ENCODE peak calls at places on chromosomes 6 and 20, in four cellular contexts. One of them, this sample, is unnamed.

GRCh38 chr20:38935285-38935684 is 9.1 kb downstream of the FAM83D start:
- DNase-seq in fibroblast of pulmonary artery: peak; percentile 53
- DNase-seq in C1 segment of cervical spinal cord: no peak
- DNase-seq in KBM-7: no peak
- DNase-seq in this sample: peak; percentile 63

GRCh38 chr6:126312013-126312665 is 27.8 kb upstream of the CENPW start:
- DNase-seq in KBM-7: peak; percentile 9
- DNase-seq in C1 segment of cervical spinal cord: no peak
- DNase-seq in fibroblast of pulmonary artery: peak; percentile 27
- DNase-seq in this sample: peak; percentile 27

GRCh38 chr20:59814835-59815340 is 118.5 kb downstream of the SYCP2 start:
- DNase-seq in KBM-7: no peak
- DNase-seq in C1 segment of cervical spinal cord: no peak
- DNase-seq in fibroblast of pulmonary artery: no peak
- DNase-seq in this sample: no peak

GRCh38 chr6:28443112-28443773 is at the start of gene ZSCAN23:
- DNase-seq in fibroblast of pulmonary artery: peak; percentile 94
- DNase-seq in KBM-7: peak; percentile 95
- DNase-seq in C1 segment of cervical spinal cord: peak; percentile 20
- DNase-seq in this sample: peak; percentile 76

GRCh38 chr20:37669062-37669772 is 24.6 kb upstream of the CTNNBL1 start:
- DNase-seq in KBM-7: peak; percentile 59
- DNase-seq in fibroblast of pulmonary artery: no peak
- DNase-seq in C1 segment of cervical spinal cord: no peak
- DNase-seq in this sample: no peak

GRCh38 chr6:1110164-1110563 is 201.7 kb upstream of the FOXQ1 start:
- DNase-seq in KBM-7: no peak
- DNase-seq in fibroblast of pulmonary artery: no peak
- DNase-seq in C1 segment of cervical spinal cord: no peak
- DNase-seq in this sample: no peak

GRCh38 chr20:59010321-59010994 is 3.4 kb upstream of the CTSZ start:
- DNase-seq in C1 segment of cervical spinal cord: no peak
- DNase-seq in KBM-7: no peak
- DNase-seq in fibroblast of pulmonary artery: peak; percentile 13
- DNase-seq in this sample: peak; percentile 75

GRCh38 chr6:127690092-127690491 is 113.1 kb downstream of the C6orf58 start:
- DNase-seq in KBM-7: peak; percentile 3
- DNase-seq in C1 segment of cervical spinal cord: no peak
- DNase-seq in fibroblast of pulmonary artery: peak; percentile 55
- DNase-seq in this sample: peak; percentile 3

GRCh38 chr6:161082215-161082614 is 90.6 kb downstream of the MAP3K4 start:
- DNase-seq in KBM-7: no peak
- DNase-seq in fibroblast of pulmonary artery: no peak
- DNase-seq in C1 segment of cervical spinal cord: no peak
- DNase-seq in this sample: no peak

GRCh38 chr6:34360556-34360955 is 31.9 kb downstream of the NUDT3 start:
- DNase-seq in fibroblast of pulmonary artery: peak; percentile 36
- DNase-seq in C1 segment of cervical spinal cord: no peak
- DNase-seq in KBM-7: no peak
- DNase-seq in this sample: no peak

GRCh38 chr6:27419363-27419762 is 30.8 kb downstream of the ZNF391 start:
- DNase-seq in C1 segment of cervical spinal cord: no peak
- DNase-seq in fibroblast of pulmonary artery: no peak
- DNase-seq in KBM-7: no peak
- DNase-seq in this sample: no peak